ENCODE peak calls at places on chromosomes 11 and 22, in nine cellular contexts. Y is GM20000; P is stimulated activated CD8-positive, alpha-beta memory T cell treated with anti-CD3 and anti-CD28 coated beads, Interleukin-7, amount 100 ng/mL, for 24 hours; X is amygdala; D is adrenal gland; Z is bronchial epithelial cell; H is HS-27A; S is EL; U is GDM1. K is an unnamed sample.

GRCh38 chr22:41092847-41093371 is 517 bp downstream of the EP300 start:
- DNase-seq in H (peak), S (peak), Y (peak), X (peak), Z (peak), P (no peak), D (peak), U (no peak), K (no peak)

GRCh38 chr11:47442514-47442913 is 6.4 kb downstream of the RAPSN start:
- DNase-seq in P (no peak), D (no peak), X (peak), Y (no peak), H (no peak), Z (no peak), S (no peak), U (no peak), K (no peak)

GRCh38 chr22:22720724-22721261 is 76.4 kb downstream of the GGTLC2 start:
- DNase-seq in H (no peak), D (peak), U (no peak), X (no peak), Y (peak), Z (peak), P (no peak), S (no peak), K (peak)

GRCh38 chr11:2582958-2583604 is 116.7 kb downstream of the KCNQ1OT1 start:
- DNase-seq in X (no peak), H (no peak), S (no peak), P (no peak), Z (no peak), Y (no peak), D (no peak), U (no peak), K (no peak)

GRCh38 chr11:2166091-2166851 is 5.3 kb upstream of the INS start:
- DNase-seq in P (no peak), X (no peak), Z (no peak), U (no peak), D (no peak), H (no peak), S (peak), Y (peak), K (no peak)

GRCh38 chr11:9250139-9250582 is 15.0 kb downstream of the DENND5A start:
- DNase-seq in D (no peak), U (peak), P (no peak), X (no peak), H (no peak), Y (peak), S (no peak), Z (no peak), K (peak)

GRCh38 chr11:13450832-13451397 is 12.1 kb downstream of the BTBD10 start:
- DNase-seq in D (no peak), X (no peak), S (no peak), U (no peak), Z (no peak), H (no peak), P (no peak), Y (no peak), K (no peak)

GRCh38 chr11:35711173-35711910 is 48.8 kb downstream of the TRIM44 start:
- DNase-seq in D (no peak), Y (no peak), X (no peak), H (no peak), Z (peak), S (peak), U (no peak), P (no peak), K (no peak)

GRCh38 chr11:70845761-70846160 is 406.6 kb downstream of the SHANK2 start:
- DNase-seq in Z (no peak), H (no peak), U (no peak), P (no peak), Y (no peak), D (no peak), X (peak), S (no peak), K (no peak)

GRCh38 chr11:83257638-83258229 is 28.4 kb downstream of the CCDC90B start:
- DNase-seq in H (peak), Y (no peak), S (peak), D (peak), Z (peak), P (no peak), X (no peak), U (no peak), K (no peak)

GRCh38 chr11:61092908-61093763 is 9.2 kb upstream of the CD5 start:
- DNase-seq in X (no peak), P (no peak), D (no peak), Z (no peak), S (no peak), H (no peak), U (no peak), Y (no peak), K (no peak)

GRCh38 chr11:7072401-7073028 is 16.3 kb upstream of the RBMXL2 start:
- DNase-seq in U (no peak), S (no peak), Z (peak), H (no peak), P (no peak), Y (no peak), D (no peak), X (no peak), K (no peak)

GRCh38 chr11:122305018-122305417 is 189.0 kb upstream of the BLID start:
- DNase-seq in Z (no peak), S (no peak), P (no peak), H (no peak), D (no peak), Y (no peak), X (no peak), U (no peak), K (no peak)

GRCh38 chr22:19175026-19175601 is 3.4 kb downstream of the SLC25A1 start:
- DNase-seq in U (no peak), Y (no peak), P (no peak), Z (no peak), X (no peak), H (no peak), D (no peak), S (no peak), K (no peak)

GRCh38 chr11:1340111-1340510 is 30.7 kb upstream of the TOLLIP start:
- DNase-seq in D (no peak), P (no peak), Y (no peak), X (no peak), H (no peak), Z (no peak), U (no peak), S (no peak), K (no peak)

GRCh38 chr22:20507253-20508066 is at the start of gene MED15:
- DNase-seq in H (no peak), S (peak), Y (peak), Z (peak), P (peak), D (peak), X (peak), U (peak), K (peak)

GRCh38 chr22:27662359-27663030 is 139.1 kb downstream of the MN1 start:
- DNase-seq in S (no peak), X (peak), U (no peak), D (peak), P (no peak), H (no peak), Y (no peak), Z (no peak), K (no peak)

GRCh38 chr11:58334708-58335107 is 24.2 kb downstream of the OR5B17 start:
- DNase-seq in U (no peak), X (no peak), P (no peak), Y (no peak), S (peak), D (no peak), H (peak), Z (peak), K (no peak)

GRCh38 chr11:105398636-105399035 is 211.2 kb upstream of the GRIA4 start:
- DNase-seq in X (no peak), S (no peak), U (no peak), P (no peak), Z (no peak), Y (no peak), H (no peak), D (no peak), K (no peak)

GRCh38 chr11:16596231-16596630 is 142.2 kb upstream of the C11orf58 start:
- DNase-seq in U (no peak), P (no peak), Y (no peak), D (no peak), H (no peak), S (no peak), Z (no peak), X (no peak), K (no peak)

K was measured in GM06990.